ENCODE peak calls at places on chromosome 11, in six cellular contexts. I, W, A, G, Q and R are unnamed samples.

GRCh38 chr11:116729501-116730240 is 43.1 kb downstream of the BUD13 start:
- DNase-seq in I (no peak), W (peak; percentile 67), A (no peak), G (no peak), Q (no peak), R (no peak)

GRCh38 chr11:83819936-83820549 is 533.9 kb upstream of the CCDC90B start:
- DNase-seq in I (no peak), W (no peak), A (peak; percentile 57), G (peak; percentile 43), Q (no peak), R (no peak)

GRCh38 chr11:123168955-123169484 is 26.0 kb downstream of the CLMP start:
- DNase-seq in I (no peak), W (no peak), A (no peak), G (no peak), Q (no peak), R (no peak)

GRCh38 chr11:72613977-72614376 is 60.2 kb downstream of the PDE2A start:
- DNase-seq in I (peak; percentile 34), W (no peak), A (no peak), G (peak; percentile 50), Q (no peak), R (no peak)

GRCh38 chr11:43830928-43831440 is 49.6 kb upstream of the ALKBH3 start:
- DNase-seq in I (peak; percentile 8), W (no peak), A (peak; percentile 90), G (peak; percentile 34), Q (no peak), R (no peak)

GRCh38 chr11:67355023-67355793 is 1.9 kb upstream of the POLD4 start:
- DNase-seq in I (no peak), W (no peak), A (peak; percentile 40), G (no peak), Q (no peak), R (no peak)

GRCh38 chr11:27253200-27253599 is 109.8 kb downstream of the CCDC34 start:
- DNase-seq in I (no peak), W (no peak), A (no peak), G (no peak), Q (no peak), R (no peak)

GRCh38 chr11:98365941-98366340 is 654.8 kb upstream of the CNTN5 start:
- DNase-seq in I (no peak), W (no peak), A (no peak), G (no peak), Q (no peak), R (no peak)

GRCh38 chr11:77126861-77127673 is 979 bp upstream of the MYO7A start:
- DNase-seq in I (peak; percentile 68), W (no peak), A (peak; percentile 36), G (peak; percentile 59), Q (peak; percentile 89), R (peak; percentile 33)

GRCh38 chr11:108680267-108680666 is 15.4 kb downstream of the DDX10 start:
- DNase-seq in I (no peak), W (no peak), A (no peak), G (no peak), Q (no peak), R (no peak)

GRCh38 chr11:12269104-12269441 is 108.3 kb upstream of the PARVA start:
- DNase-seq in I (no peak), W (no peak), A (no peak), G (no peak), Q (no peak), R (no peak)

GRCh38 chr11:45812581-45813548 is 7.9 kb downstream of the SLC35C1 start:
- DNase-seq in I (no peak), W (peak; percentile 53), A (no peak), G (no peak), Q (no peak), R (no peak)

GRCh38 chr11:69357458-69358397 is 63.8 kb downstream of the MYEOV start:
- DNase-seq in I (peak; percentile 6), W (peak; percentile 62), A (no peak), G (no peak), Q (peak; percentile 33), R (no peak)

GRCh38 chr11:81005595-81005994 is 1564.8 kb upstream of the TENM4 start:
- DNase-seq in I (no peak), W (no peak), A (peak; percentile 38), G (no peak), Q (no peak), R (no peak)

GRCh38 chr11:76102772-76103171 is 103.5 kb downstream of the WNT11 start:
- DNase-seq in I (peak; percentile 35), W (no peak), A (no peak), G (peak; percentile 24), Q (no peak), R (no peak)

GRCh38 chr11:129930743-129931142 is 35.4 kb upstream of the NFRKB start:
- DNase-seq in I (no peak), W (no peak), A (no peak), G (no peak), Q (no peak), R (no peak)

GRCh38 chr11:61357233-61357893 is 4.3 kb downstream of the CYB561A3 start:
- DNase-seq in I (no peak), W (no peak), A (no peak), G (no peak), Q (no peak), R (no peak)

GRCh38 chr11:104776501-104777170 is 121.6 kb downstream of the CASP12 start:
- DNase-seq in I (no peak), W (no peak), A (no peak), G (no peak), Q (no peak), R (no peak)

GRCh38 chr11:44568706-44569473 is 3.4 kb downstream of the CD82 start:
- DNase-seq in I (peak; percentile 77), W (no peak), A (peak; percentile 43), G (peak; percentile 70), Q (no peak), R (peak; percentile 35)

GRCh38 chr11:131228378-131228777 is 142.0 kb upstream of the NTM start:
- DNase-seq in I (no peak), W (no peak), A (no peak), G (no peak), Q (no peak), R (no peak)

GRCh38 chr11:36034572-36035331 is 90.9 kb downstream of the LDLRAD3 start:
- DNase-seq in I (no peak), W (no peak), A (peak; percentile 45), G (no peak), Q (no peak), R (no peak)

GRCh38 chr11:131748146-131749050 is 378.0 kb downstream of the NTM start:
- DNase-seq in I (peak; percentile 42), W (no peak), A (peak; percentile 33), G (peak; percentile 46), Q (peak; percentile 83), R (peak; percentile 42)

GRCh38 chr11:108405706-108406105 is 61.6 kb downstream of the C11orf65 start:
- DNase-seq in I (no peak), W (no peak), A (no peak), G (no peak), Q (no peak), R (no peak)

GRCh38 chr11:106121570-106122320 is 44.3 kb downstream of the AASDHPPT start:
- DNase-seq in I (no peak), W (no peak), A (peak; percentile 49), G (no peak), Q (no peak), R (no peak)

GRCh38 chr11:43517518-43517917 is 158.8 kb downstream of the TTC17 start:
- DNase-seq in I (no peak), W (no peak), A (no peak), G (no peak), Q (no peak), R (no peak)

GRCh38 chr11:130037881-130038601 is 31.7 kb upstream of the APLP2 start:
- DNase-seq in I (no peak), W (no peak), A (no peak), G (peak; percentile 63), Q (no peak), R (no peak)

GRCh38 chr11:122343247-122343646 is 227.2 kb upstream of the BLID start:
- DNase-seq in I (no peak), W (no peak), A (no peak), G (no peak), Q (no peak), R (no peak)

GRCh38 chr11:47136921-47137320 is 39.8 kb downstream of the ARFGAP2 start:
- DNase-seq in I (no peak), W (no peak), A (no peak), G (no peak), Q (no peak), R (no peak)

GRCh38 chr11:121415861-121416260 is 36.3 kb upstream of the SORL1 start:
- DNase-seq in I (peak; percentile 45), W (no peak), A (no peak), G (no peak), Q (no peak), R (peak; percentile 45)

GRCh38 chr11:120549346-120549745 is 37.8 kb downstream of the GRIK4 start:
- DNase-seq in I (no peak), W (no peak), A (no peak), G (no peak), Q (no peak), R (no peak)

GRCh38 chr11:85590848-85591483 is 36.2 kb downstream of the DLG2 start:
- DNase-seq in I (no peak), W (no peak), A (peak; percentile 60), G (peak; percentile 6), Q (no peak), R (no peak)

GRCh38 chr11:128467610-128468041 is 119.7 kb downstream of the ETS1 start:
- DNase-seq in I (no peak), W (no peak), A (peak; percentile 75), G (no peak), Q (no peak), R (peak; percentile 46)
- TF ChIP-seq CTCF in I (no peak), W (no peak), A (no peak), G (no peak), Q (no peak), R (peak; percentile 20)

DNA sequence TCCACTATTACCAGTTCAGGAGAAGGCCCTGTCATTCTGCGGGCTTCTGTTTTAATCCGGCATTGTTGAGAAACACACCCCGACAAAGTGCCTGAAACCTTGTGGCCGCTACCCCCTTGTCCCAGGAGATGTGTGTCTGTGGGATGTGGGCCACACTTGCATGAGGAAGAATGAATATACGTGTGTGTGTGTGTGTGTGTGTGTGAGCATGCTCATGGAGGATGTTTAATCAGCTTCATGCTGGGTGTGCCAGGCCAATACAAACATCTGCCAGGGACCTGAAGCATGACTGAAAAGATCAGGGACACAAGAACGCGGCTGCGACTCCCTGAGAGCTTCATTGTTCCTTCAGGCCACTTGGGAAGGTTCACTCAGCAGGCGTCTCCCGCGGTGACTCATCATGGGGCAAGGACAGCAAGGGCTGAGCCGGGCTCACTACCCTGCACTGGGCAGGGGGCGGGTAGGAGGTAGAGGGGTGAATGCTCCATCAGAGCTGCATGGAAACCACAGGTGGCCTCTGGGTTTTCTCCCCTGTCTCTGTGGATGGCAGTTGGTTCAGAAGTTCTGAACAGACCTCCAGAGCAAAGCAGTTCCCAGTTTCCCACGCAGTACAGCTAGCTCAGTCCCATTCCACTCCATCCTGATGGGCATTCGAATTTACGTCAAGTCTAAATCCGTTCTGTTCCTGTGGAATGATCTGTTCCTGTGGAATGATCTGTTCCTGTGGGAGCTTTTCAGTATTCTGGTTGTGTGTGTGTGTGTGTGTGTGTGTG is 7.0 kb upstream of the MALAT1 start:
- DNase-seq in I (peak; percentile 90), W (peak; percentile 96), A (peak; percentile 96), G (peak; percentile 85), Q (peak; percentile 64), R (peak; percentile 81)
- TF ChIP-seq EP300 in I (peak; percentile 81), W (peak; percentile 76), A (no peak), G (no peak), Q (no peak), R (peak; percentile 27)

GRCh38 chr11:64244966-64245365 is 1.8 kb downstream of the PPP1R14B start:
- DNase-seq in I (peak; percentile 19), W (no peak), A (no peak), G (no peak), Q (no peak), R (no peak)
- TF ChIP-seq POLR2A in I (no peak), W (no peak), A (no peak), G (peak; percentile 40), Q (no peak), R (no peak)

GRCh38 chr11:55714982-55715888 is 53.2 kb downstream of the OR4C6 start:
- DNase-seq in I (no peak), W (no peak), A (peak; percentile 19), G (peak; percentile 20), Q (peak; percentile 78), R (no peak)
- TF ChIP-seq CTCF in I (no peak), W (no peak), A (no peak), G (peak; percentile 15), Q (peak; percentile 54), R (no peak)